ENCODE peak calls at places on chromosomes 6 and 20, in seven cellular contexts. C, M, U, Q, S, Z and Y are unnamed samples.

GRCh38 chr6:29977425-29977727 is 35.0 kb downstream of the HLA-A start:
- DNase-seq in C (no peak), M (no peak), U (no peak), Q (no peak), S (no peak), Z (no peak), Y (no peak)

GRCh38 chr6:82364087-82365010 is 732 bp downstream of the TPBG start:
- DNase-seq in C (peak; percentile 53), M (peak; percentile 29), U (no peak), Q (no peak), S (peak; percentile 17), Z (no peak), Y (peak; percentile 88)

GRCh38 chr6:84408028-84408427 is 180.6 kb upstream of the CEP162 start:
- DNase-seq in C (no peak), M (no peak), U (no peak), Q (no peak), S (no peak), Z (no peak), Y (no peak)

GRCh38 chr6:148578489-148578814 is 168.4 kb upstream of the UST start:
- DNase-seq in C (no peak), M (no peak), U (no peak), Q (no peak), S (no peak), Z (no peak), Y (no peak)

GRCh38 chr6:122747573-122747972 is 31.9 kb upstream of the FABP7 start:
- DNase-seq in C (no peak), M (no peak), U (no peak), Q (no peak), S (no peak), Z (no peak), Y (no peak)

GRCh38 chr6:87407531-87407895 is 259 bp upstream of the CFAP206 start:
- DNase-seq in C (no peak), M (no peak), U (no peak), Q (no peak), S (peak; percentile 58), Z (no peak), Y (no peak)

GRCh38 chr20:45863543-45864470 is 6.4 kb downstream of the ZSWIM3 start:
- DNase-seq in C (no peak), M (no peak), U (no peak), Q (no peak), S (no peak), Z (no peak), Y (no peak)

GRCh38 chr20:56829788-56830385 is 200.8 kb downstream of the TFAP2C start:
- DNase-seq in C (no peak), M (no peak), U (no peak), Q (no peak), S (no peak), Z (no peak), Y (no peak)

GRCh38 chr20:16246870-16247269 is 326.4 kb downstream of the KIF16B start:
- DNase-seq in C (no peak), M (no peak), U (no peak), Q (no peak), S (no peak), Z (no peak), Y (no peak)

GRCh38 chr6:145749632-145750031 is 14.3 kb upstream of the EPM2A start:
- DNase-seq in C (no peak), M (no peak), U (no peak), Q (no peak), S (no peak), Z (no peak), Y (no peak)

GRCh38 chr6:107572886-107573285 is 83.0 kb downstream of the SOBP start:
- DNase-seq in C (no peak), M (no peak), U (no peak), Q (no peak), S (no peak), Z (no peak), Y (no peak)

GRCh38 chr6:107491791-107492674 is 2.1 kb downstream of the SOBP start:
- DNase-seq in C (no peak), M (no peak), U (peak; percentile 57), Q (no peak), S (peak; percentile 1), Z (no peak), Y (no peak)

GRCh38 chr20:64226686-64227576 is 28.6 kb upstream of the PCMTD2 start:
- DNase-seq in C (no peak), M (peak; percentile 30), U (no peak), Q (no peak), S (no peak), Z (no peak), Y (no peak)

GRCh38 chr6:169833258-169833794 is 81.9 kb downstream of the ERMARD start:
- DNase-seq in C (no peak), M (no peak), U (no peak), Q (no peak), S (no peak), Z (no peak), Y (no peak)

GRCh38 chr20:63280371-63280770 is 7.8 kb downstream of the ARFGAP1 start:
- DNase-seq in C (no peak), M (no peak), U (no peak), Q (no peak), S (no peak), Z (no peak), Y (no peak)

GRCh38 chr6:18595774-18596528 is 208.8 kb downstream of the RNF144B start:
- DNase-seq in C (peak; percentile 65), M (peak; percentile 56), U (peak; percentile 49), Q (peak; percentile 22), S (peak; percentile 84), Z (no peak), Y (peak; percentile 73)